ENCODE peak calls at places on chromosomes 13 and 19, in nine cellular contexts. C is uterus, P is HCT116, X is transverse colon, Y is body of pancreas, A is breast epithelium, Q is NB4, U is heart left ventricle, O is spleen. S is an unnamed sample.

GRCh38 chr13:39417131-39417530 is 185.9 kb downstream of the LHFPL6 start:
- DNase-seq in C (no peak), P (no peak), X (no peak), Y (no peak), A (no peak), Q (peak), U (peak), O (no peak), S (no peak)

GRCh38 chr13:30806784-30807183 is 71.4 kb downstream of the ALOX5AP start:
- DNase-seq in C (no peak), P (no peak), X (no peak), Y (no peak), A (no peak), Q (peak), U (no peak), O (no peak), S (no peak)

GRCh38 chr13:96285729-96286128 is 195.8 kb downstream of the HS6ST3 start:
- DNase-seq in C (no peak), P (no peak), X (no peak), Y (no peak), A (no peak), Q (no peak), U (no peak), O (no peak), S (no peak)

GRCh38 chr19:3073931-3074595 is 11.8 kb upstream of the TLE5 start:
- DNase-seq in C (no peak), P (no peak), X (peak), Y (no peak), A (no peak), Q (no peak), U (no peak), O (no peak), S (no peak)

GRCh38 chr13:40211586-40211968 is 454.9 kb downstream of the FOXO1 start:
- DNase-seq in C (no peak), P (no peak), X (no peak), Y (no peak), A (no peak), Q (no peak), U (no peak), O (no peak), S (no peak)

GRCh38 chr19:45376045-45376724 is 5.8 kb upstream of the ERCC2 start:
- DNase-seq in C (peak), P (peak), X (no peak), Y (peak), A (no peak), Q (no peak), U (peak), O (no peak), S (no peak)

GRCh38 chr19:49749055-49749716 is 13.9 kb downstream of the TSKS start:
- DNase-seq in C (no peak), P (peak), X (no peak), Y (no peak), A (no peak), Q (no peak), U (no peak), O (no peak), S (no peak)

GRCh38 chr19:45523642-45524256 is 16.5 kb downstream of the VASP start:
- DNase-seq in C (peak), P (peak), X (peak), Y (peak), A (peak), Q (peak), U (peak), O (peak), S (peak)

GRCh38 chr13:27583645-27584044 is 36.7 kb downstream of the LNX2 start:
- DNase-seq in C (no peak), P (no peak), X (no peak), Y (no peak), A (no peak), Q (no peak), U (no peak), O (no peak), S (no peak)

GRCh38 chr13:106496072-106496997 is 39.1 kb downstream of the EFNB2 start:
- DNase-seq in C (peak), P (no peak), X (no peak), Y (no peak), A (no peak), Q (no peak), U (no peak), O (no peak), S (no peak)

GRCh38 chr19:48553676-48554384 is 1.9 kb downstream of the SULT2B1 start:
- DNase-seq in C (peak), P (no peak), X (peak), Y (peak), A (no peak), Q (peak), U (peak), O (no peak), S (no peak)

GRCh38 chr13:110126391-110126961 is 180.5 kb downstream of the COL4A1 start:
- DNase-seq in C (peak), P (no peak), X (no peak), Y (no peak), A (no peak), Q (peak), U (peak), O (no peak), S (no peak)

GRCh38 chr13:114120486-114121430 is 11.7 kb downstream of the RASA3 start:
- DNase-seq in C (no peak), P (no peak), X (no peak), Y (no peak), A (no peak), Q (no peak), U (no peak), O (no peak), S (no peak)

GRCh38 chr13:103283451-103283820 is 217.2 kb upstream of the SLC10A2 start:
- DNase-seq in C (no peak), P (no peak), X (no peak), Y (no peak), A (no peak), Q (no peak), U (no peak), O (no peak), S (no peak)

GRCh38 chr13:50644081-50644871 is 199.2 kb downstream of the DLEU7 start:
- DNase-seq in C (no peak), P (no peak), X (no peak), Y (no peak), A (no peak), Q (no peak), U (no peak), O (no peak), S (no peak)

GRCh38 chr13:24502567-24503375 is 9.8 kb downstream of the PARP4 start:
- DNase-seq in C (no peak), P (peak), X (peak), Y (no peak), A (no peak), Q (no peak), U (peak), O (no peak), S (peak)

GRCh38 chr19:43699506-43700367 is 16.1 kb upstream of the IRGC start:
- DNase-seq in C (no peak), P (no peak), X (peak), Y (peak), A (no peak), Q (no peak), U (peak), O (peak), S (no peak)

GRCh38 chr13:79803939-79804487 is 323.1 kb downstream of the NDFIP2 start:
- DNase-seq in C (no peak), P (no peak), X (no peak), Y (no peak), A (no peak), Q (no peak), U (no peak), O (no peak), S (no peak)

GRCh38 chr13:34044041-34044440 is 226.1 kb downstream of the RFC3 start:
- DNase-seq in C (no peak), P (no peak), X (no peak), Y (no peak), A (no peak), Q (no peak), U (no peak), O (no peak), S (no peak)

GRCh38 chr19:12838893-12839656 is 760 bp downstream of the MAST1 start:
- DNase-seq in C (no peak), P (no peak), X (no peak), Y (no peak), A (no peak), Q (no peak), U (no peak), O (no peak), S (peak)

GRCh38 chr13:112545866-112546265 is 42.1 kb downstream of the TUBGCP3 start:
- DNase-seq in C (no peak), P (no peak), X (no peak), Y (no peak), A (no peak), Q (no peak), U (no peak), O (no peak), S (no peak)

GRCh38 chr19:12166596-12166995 is 3.7 kb downstream of the ZNF136 start:
- DNase-seq in C (no peak), P (no peak), X (no peak), Y (no peak), A (no peak), Q (no peak), U (no peak), O (no peak), S (no peak)

GRCh38 chr19:30666301-30666803 is 294.2 kb downstream of the ZNF536 start:
- DNase-seq in C (peak), P (no peak), X (peak), Y (peak), A (no peak), Q (peak), U (no peak), O (peak), S (no peak)

GRCh38 chr19:44345969-44346368 is 10.5 kb downstream of the ZNF112 start:
- DNase-seq in C (no peak), P (no peak), X (no peak), Y (no peak), A (no peak), Q (no peak), U (no peak), O (no peak), S (no peak)

GRCh38 chr19:38597075-38597474 is 20.7 kb downstream of the MAP4K1 start:
- DNase-seq in C (no peak), P (no peak), X (no peak), Y (no peak), A (no peak), Q (no peak), U (no peak), O (no peak), S (no peak)

GRCh38 chr13:36724141-36724540 is 50.3 kb downstream of the SERTM1 start:
- DNase-seq in C (no peak), P (no peak), X (no peak), Y (no peak), A (no peak), Q (no peak), U (no peak), O (no peak), S (no peak)

GRCh38 chr19:41930926-41931592 is 2.8 kb upstream of the ERFL start:
- DNase-seq in C (no peak), P (no peak), X (no peak), Y (no peak), A (no peak), Q (peak), U (no peak), O (no peak), S (no peak)

GRCh38 chr19:45419396-45419795 is 4.3 kb downstream of the ERCC1 start:
- DNase-seq in C (no peak), P (no peak), X (peak), Y (no peak), A (no peak), Q (peak), U (no peak), O (peak), S (no peak)

GRCh38 chr13:40193290-40194203 is 472.9 kb downstream of the FOXO1 start:
- DNase-seq in C (peak), P (no peak), X (no peak), Y (no peak), A (no peak), Q (no peak), U (peak), O (no peak), S (no peak)

GRCh38 chr19:48963371-48964204 is 1.5 kb upstream of the FTL start:
- DNase-seq in C (peak), P (no peak), X (peak), Y (peak), A (peak), Q (peak), U (peak), O (peak), S (peak)

GRCh38 chr13:61255035-61255796 is 160.4 kb downstream of the PCDH20 start:
- DNase-seq in C (no peak), P (peak), X (no peak), Y (no peak), A (no peak), Q (peak), U (no peak), O (no peak), S (peak)

GRCh38 chr13:48184260-48184659 is 48.7 kb upstream of the ITM2B start:
- DNase-seq in C (no peak), P (no peak), X (no peak), Y (no peak), A (no peak), Q (no peak), U (no peak), O (no peak), S (no peak)

DNA sequence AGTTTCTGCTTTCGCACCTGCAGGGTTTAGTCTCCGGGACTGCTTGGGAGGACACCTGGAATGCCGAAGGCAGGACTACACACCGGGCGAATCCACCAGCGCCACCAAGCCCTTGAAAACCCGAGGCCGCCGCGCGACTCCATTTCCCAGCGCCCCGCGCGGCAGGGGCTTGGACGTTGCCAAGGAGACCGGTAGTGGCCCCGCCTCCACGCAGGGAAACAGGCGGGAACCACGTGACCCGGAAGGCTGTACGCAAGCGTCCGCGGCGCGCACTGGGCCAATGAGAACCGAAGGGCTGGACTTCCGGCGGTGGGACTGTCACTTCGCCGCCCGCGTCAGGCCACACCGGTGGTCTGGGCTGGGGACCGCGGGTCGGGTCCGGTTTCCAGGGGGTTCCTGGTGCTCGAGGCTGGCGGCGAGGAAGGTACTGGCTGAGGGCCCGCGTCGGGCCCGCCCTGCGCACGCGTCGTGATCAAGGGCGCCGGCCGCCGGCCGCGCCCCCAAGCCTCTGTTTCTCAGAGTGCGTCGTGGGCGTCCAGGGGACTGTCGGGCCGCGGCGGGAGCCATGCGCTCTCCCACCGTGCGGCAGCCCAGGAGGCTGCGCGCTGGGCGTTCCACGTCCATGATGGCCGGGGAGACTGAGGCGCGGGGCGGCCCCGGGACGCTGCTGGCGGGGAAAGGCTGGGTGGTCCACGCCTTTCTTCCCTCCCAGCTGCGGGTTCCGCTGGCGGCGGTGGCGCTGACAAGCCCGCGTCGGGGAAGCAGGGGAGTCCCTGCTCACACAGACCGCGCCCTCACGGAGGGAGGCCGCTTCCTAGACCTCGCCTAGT is at the start of gene ZNF324:
- DNase-seq in C (peak), P (peak), X (peak), Y (peak), A (peak), Q (peak), U (peak), O (peak), S (peak)
- TF ChIP-seq POLR2A in C (peak), P (no peak), X (peak), Y (peak), A (no peak), Q (peak), U (no peak), O (no peak), S (peak)

GRCh38 chr19:1858412-1859081 is 4.8 kb downstream of the KLF16 start:
- DNase-seq in C (no peak), P (no peak), X (no peak), Y (peak), A (no peak), Q (no peak), U (no peak), O (no peak), S (peak)

GRCh38 chr19:1861599-1862031 is 1.8 kb downstream of the KLF16 start:
- DNase-seq in C (no peak), P (no peak), X (no peak), Y (peak), A (no peak), Q (no peak), U (peak), O (no peak), S (no peak)

GRCh38 chr19:1860821-1861598 is 2.4 kb downstream of the KLF16 start:
- DNase-seq in C (no peak), P (no peak), X (no peak), Y (peak), A (no peak), Q (no peak), U (no peak), O (no peak), S (no peak)

GRCh38 chr19:1859319-1859718 is 4.1 kb downstream of the KLF16 start:
- DNase-seq in C (no peak), P (no peak), X (no peak), Y (peak), A (no peak), Q (no peak), U (peak), O (no peak), S (no peak)

GRCh38 chr19:1860133-1860775 is 3.1 kb downstream of the KLF16 start:
- DNase-seq in C (peak), P (no peak), X (peak), Y (peak), A (no peak), Q (peak), U (peak), O (no peak), S (peak)
- TF ChIP-seq POLR2A in C (no peak), P (no peak), X (peak), Y (no peak), A (no peak), Q (no peak), U (no peak), O (no peak), S (peak)

DNA sequence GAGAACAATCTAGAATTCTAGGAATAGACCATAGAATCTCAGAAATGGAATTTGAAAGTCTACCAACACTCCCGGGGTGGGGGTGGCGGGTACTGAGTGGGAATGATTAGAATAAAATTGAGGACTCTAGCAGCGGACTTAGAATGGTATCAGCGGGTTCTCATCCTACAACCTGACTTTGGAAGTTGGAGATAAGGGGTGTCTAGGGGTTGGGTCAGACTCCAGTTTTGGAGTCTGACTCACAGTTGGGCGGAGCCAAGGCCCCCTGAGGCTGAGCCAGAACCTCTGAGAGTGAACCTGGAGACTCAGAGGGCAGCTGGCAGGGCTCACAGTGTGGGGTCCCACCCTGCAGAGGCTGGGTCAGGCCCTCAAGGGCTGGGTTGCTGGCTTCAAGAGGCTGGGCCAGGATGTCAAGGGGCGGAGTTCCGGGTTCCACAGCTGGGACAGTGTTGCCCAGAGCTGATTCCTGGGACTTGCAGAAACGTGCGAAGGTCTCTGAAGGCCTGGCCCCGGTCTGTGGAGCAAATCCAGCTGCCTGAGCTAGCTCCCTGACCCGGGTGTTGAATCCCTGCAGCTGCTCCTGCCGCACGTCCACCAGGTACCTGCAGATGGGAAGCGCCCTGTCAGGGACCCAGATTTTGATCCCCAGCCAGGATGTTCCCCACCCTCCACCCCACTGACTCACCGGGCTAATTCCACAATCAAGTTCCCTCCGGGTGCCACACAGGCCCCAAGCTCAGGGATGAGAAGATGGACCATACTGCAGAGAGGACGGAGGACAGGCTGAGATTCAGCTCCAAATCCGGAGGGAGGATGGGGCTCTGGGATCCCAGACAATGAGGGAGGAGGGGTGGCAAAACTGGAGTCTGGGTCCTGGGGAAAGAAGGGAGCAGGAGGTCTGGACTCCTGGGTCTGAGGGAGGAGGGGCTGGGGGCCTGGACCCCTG is 1.6 kb upstream of the TNNI3 start:
- DNase-seq in C (no peak), P (no peak), X (no peak), Y (no peak), A (no peak), Q (peak), U (peak), O (no peak), S (peak)
- TF ChIP-seq POLR2A in C (no peak), P (no peak), X (no peak), Y (no peak), A (no peak), Q (no peak), U (peak), O (no peak), S (no peak)

GRCh38 chr13:44308352-44308751 is 65.3 kb upstream of the SERP2 start:
- DNase-seq in C (no peak), P (no peak), X (no peak), Y (no peak), A (no peak), Q (no peak), U (no peak), O (no peak), S (no peak)

GRCh38 chr13:44311011-44311481 is 62.6 kb upstream of the SERP2 start:
- DNase-seq in C (no peak), P (no peak), X (no peak), Y (peak), A (peak), Q (no peak), U (no peak), O (no peak), S (no peak)

GRCh38 chr13:44312131-44312530 is 61.5 kb upstream of the SERP2 start:
- DNase-seq in C (no peak), P (no peak), X (no peak), Y (no peak), A (no peak), Q (no peak), U (no peak), O (no peak), S (no peak)

GRCh38 chr13:44307844-44308243 is 65.8 kb upstream of the SERP2 start:
- DNase-seq in C (no peak), P (peak), X (no peak), Y (no peak), A (no peak), Q (no peak), U (no peak), O (no peak), S (no peak)

DNA sequence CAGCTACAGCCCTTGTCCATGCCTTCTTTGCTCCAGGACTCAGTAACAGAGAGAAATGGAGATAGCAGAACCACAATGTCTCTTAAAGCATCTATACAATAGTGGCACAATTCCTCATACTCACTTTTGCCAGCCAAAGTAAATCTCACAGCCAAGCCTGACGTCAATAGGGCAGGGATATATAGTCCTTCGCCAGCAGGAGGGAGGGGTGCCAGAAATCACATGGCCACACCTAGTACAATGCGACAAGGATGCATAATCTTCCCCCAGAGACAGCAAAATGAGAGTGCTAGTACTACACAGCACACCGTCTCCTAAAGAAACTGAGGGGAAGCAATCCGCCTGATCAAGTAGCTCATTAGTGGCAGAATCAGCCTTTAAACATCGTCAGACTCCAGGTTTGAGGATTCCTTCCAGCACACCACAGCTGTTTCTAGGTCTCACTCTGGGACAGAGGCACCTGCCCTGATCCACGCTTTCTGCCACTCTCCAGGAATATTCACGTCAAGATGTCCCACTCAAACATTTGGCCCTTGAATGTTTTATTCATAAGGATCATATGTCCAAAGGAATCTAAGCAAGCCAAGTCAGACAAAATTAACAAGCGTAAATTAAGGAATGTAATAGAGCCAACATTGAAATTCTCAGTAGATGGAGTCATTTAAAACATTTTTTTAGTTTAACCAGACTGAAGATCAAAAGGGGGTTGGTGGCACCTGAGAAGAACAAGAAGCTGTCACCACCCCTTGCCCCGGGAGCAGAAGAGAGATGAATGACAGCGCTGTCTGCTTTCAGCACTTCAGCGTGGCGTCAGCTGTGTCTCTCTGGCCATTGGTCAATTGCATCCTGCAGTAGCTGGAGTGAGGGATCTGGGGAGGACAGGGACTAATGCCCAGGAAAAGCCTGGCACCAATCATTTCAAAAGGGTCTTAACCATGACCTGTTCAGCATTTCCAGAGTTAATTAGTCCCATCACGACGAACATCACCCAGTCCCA is 63.6 kb upstream of the SERP2 start:
- DNase-seq in C (no peak), P (no peak), X (peak), Y (peak), A (no peak), Q (no peak), U (peak), O (no peak), S (no peak)
- TF ChIP-seq POLR2A in C (no peak), P (no peak), X (peak), Y (no peak), A (no peak), Q (no peak), U (no peak), O (no peak), S (no peak)